ENCODE peak calls at places on chromosomes 13 and 19, in four cellular contexts. M is foreskin fibroblast, D is HFF-Myc, B is NT2/D1. X is an unnamed sample.

GRCh38 chr13:34294483-34295129 is 476.7 kb downstream of the RFC3 start:
- DNase-seq in M (no peak), D (no peak), B (no peak), X (no peak)

GRCh38 chr19:7177926-7178325 is 108.4 kb downstream of the ZNF557 start:
- DNase-seq in B (no peak), M (peak; percentile 13), D (no peak), X (no peak)

GRCh38 chr13:107348471-107348870 is 780.5 kb upstream of the ARGLU1 start:
- DNase-seq in D (no peak), B (no peak), M (no peak), X (no peak)

GRCh38 chr13:100881291-100881864 is 206.8 kb upstream of the TMTC4 start:
- DNase-seq in D (no peak), B (no peak), M (peak; percentile 71), X (no peak)

GRCh38 chr13:111011899-111012298 is 97.0 kb upstream of the ANKRD10 start:
- DNase-seq in M (peak; percentile 38), B (no peak), D (no peak), X (no peak)

GRCh38 chr19:7633619-7634018 is at the start of gene PCP2:
- DNase-seq in D (no peak), M (no peak), B (no peak), X (no peak)

GRCh38 chr13:91904597-91904996 is 506.2 kb downstream of the GPC5 start:
- DNase-seq in M (no peak), B (no peak), D (no peak), X (no peak)

GRCh38 chr13:40120781-40121180 is 465.3 kb downstream of the COG6 start:
- DNase-seq in B (no peak), D (no peak), M (no peak), X (no peak)

GRCh38 chr13:106105153-106105552 is 430.3 kb downstream of the EFNB2 start:
- DNase-seq in M (peak; percentile 60), B (no peak), D (no peak), X (no peak)

GRCh38 chr13:29434217-29434940 is 161.1 kb downstream of the SLC7A1 start:
- DNase-seq in D (no peak), M (no peak), B (no peak), X (no peak)

GRCh38 chr13:24147570-24147963 is 13.0 kb upstream of the SPATA13 start:
- DNase-seq in D (no peak), M (no peak), B (no peak), X (no peak)

DNA sequence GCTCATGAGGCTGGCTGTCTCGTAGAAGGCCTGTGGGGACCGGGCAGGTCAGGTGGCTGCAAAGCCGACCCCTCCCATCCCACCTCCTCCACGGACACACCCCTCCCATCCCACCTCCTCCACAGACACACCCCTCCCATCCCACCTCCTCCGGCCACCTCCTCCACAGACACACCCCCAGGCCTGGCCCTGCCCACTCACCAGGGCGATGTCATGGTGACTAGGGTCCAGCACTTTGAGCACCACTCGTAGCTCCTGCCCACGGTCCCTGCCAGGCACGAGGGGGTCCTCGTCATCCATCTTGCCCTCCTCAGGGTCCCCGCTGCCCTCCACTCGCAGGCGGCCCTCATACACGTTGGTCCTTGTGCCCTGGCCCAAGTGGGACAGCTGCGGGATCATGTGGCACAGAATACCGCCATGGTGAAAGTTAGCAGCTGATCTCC is 18.8 kb downstream of the TYK2 start:
- DNase-seq in D (no peak), M (no peak), B (no peak), X (no peak)
- H3K4me3 ChIP-seq in D (no peak overlapping the region), M (no peak overlapping the region), B (no peak overlapping the region), X (no peak overlapping the region)

GRCh38 chr13:109541081-109541480 is 245.3 kb downstream of the IRS2 start:
- DNase-seq in M (no peak), B (no peak), D (no peak), X (no peak)
- H3K4me3 ChIP-seq in M (no peak overlapping the region), B (no peak overlapping the region), D (no peak overlapping the region), X (no peak overlapping the region)

GRCh38 chr13:98141938-98142426 is 912 bp upstream of the FARP1 start:
- DNase-seq in D (no peak), M (no peak), B (no peak), X (no peak)
- H3K4me3 ChIP-seq in D (peak overlapping the region; percentile 45), M (peak overlapping the region; percentile 55), B (peak overlapping the region; percentile 50), X (peak overlapping the region; percentile 57)

DNA sequence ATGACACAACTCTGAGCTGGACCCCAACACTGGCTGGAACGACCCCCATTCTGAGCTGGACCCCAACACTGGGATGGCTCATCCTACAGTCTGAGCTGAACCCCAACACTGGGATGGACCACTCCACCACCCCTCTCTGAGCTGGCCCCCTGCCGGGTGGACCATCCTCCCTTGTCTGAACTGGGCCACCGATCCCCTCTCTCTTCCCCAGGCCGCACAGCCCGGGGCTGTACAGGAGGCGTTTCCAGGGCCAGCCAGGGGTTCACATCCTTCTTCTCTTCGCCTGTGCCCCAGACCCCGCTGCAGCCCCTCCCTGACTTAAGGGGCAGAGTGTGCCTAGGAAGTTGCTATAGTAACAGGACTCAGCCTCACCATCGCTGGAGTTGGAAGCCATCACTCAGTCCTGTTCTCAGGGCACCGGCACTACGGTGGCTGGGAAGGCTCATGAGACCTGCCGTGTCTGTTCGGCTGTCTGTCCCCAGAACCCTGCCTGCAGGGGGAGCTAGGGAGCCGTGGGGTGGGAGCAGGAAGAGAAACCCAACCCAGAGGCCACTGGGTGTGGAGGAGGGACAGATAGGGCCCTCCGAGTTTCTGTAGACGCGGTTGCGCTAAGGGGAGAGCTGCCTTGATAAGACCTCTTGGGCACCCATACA is 3.7 kb downstream of the PRKACA start:
- DNase-seq in M (no peak), B (no peak), D (no peak), X (no peak)
- H3K4me3 ChIP-seq in M (no peak overlapping the region), B (no peak overlapping the region), D (no peak overlapping the region), X (no peak overlapping the region)

DNA sequence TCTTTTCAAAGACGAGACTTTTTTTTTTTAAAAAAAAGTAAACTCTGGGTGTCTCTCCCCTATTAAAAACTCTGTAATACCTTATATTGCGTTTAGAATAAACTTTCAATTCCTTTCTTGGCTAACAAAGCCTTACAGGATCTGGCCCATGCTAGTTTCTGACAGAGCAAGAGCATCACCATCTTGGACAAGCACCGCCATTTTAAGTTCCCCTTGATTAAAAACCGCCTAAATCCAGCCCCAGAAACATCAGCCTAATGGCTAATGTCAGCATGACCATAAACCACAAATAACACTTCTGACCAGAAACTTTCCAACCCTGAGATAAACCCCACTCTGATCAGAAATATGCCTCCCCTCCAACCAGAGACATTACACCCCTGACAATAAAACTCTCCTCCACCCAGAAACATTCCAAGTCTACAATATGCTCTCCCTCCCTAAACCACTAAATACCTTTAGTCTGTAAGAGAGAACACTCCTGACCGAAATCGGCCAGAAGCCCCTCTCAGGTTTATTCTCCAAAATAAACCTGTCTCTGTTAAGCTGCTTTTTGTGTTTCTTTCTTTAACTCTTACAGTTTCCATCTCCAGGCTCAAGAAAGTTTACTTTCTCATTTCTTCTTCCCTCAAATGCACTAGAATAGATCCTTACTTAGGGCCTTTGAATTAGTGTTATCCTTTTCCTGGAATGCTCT is 1.6 kb upstream of the AKAP11 start:
- DNase-seq in D (no peak), M (no peak), B (no peak), X (no peak)
- H3K4me3 ChIP-seq in D (no peak overlapping the region), M (no peak overlapping the region), B (no peak overlapping the region), X (no peak overlapping the region)

DNA sequence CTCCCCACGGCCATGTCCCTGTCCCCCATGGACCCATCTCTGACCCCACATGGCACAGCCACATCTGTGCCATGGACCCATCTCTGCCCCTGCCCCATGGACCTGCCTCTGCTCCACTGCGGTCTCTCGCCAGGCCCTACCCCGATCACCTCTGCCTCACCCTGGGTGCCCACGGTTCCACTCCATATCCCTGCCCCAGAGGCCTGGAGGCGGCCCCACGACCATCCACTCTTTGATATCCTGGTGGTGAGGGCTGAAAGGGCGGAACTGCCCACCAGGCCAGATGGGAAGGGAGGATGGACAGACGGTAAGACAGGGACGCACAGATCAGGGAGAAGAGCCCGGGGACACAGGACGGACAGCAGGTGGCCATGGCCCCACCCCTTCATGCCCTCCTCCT is 327 bp downstream of the PTGER1 start:
- DNase-seq in M (no peak), D (no peak), B (no peak), X (no peak)
- H3K4me3 ChIP-seq in M (peak overlapping the region; percentile 38), D (peak overlapping the region; percentile 35), B (no peak overlapping the region), X (peak overlapping the region; percentile 16)

DNA sequence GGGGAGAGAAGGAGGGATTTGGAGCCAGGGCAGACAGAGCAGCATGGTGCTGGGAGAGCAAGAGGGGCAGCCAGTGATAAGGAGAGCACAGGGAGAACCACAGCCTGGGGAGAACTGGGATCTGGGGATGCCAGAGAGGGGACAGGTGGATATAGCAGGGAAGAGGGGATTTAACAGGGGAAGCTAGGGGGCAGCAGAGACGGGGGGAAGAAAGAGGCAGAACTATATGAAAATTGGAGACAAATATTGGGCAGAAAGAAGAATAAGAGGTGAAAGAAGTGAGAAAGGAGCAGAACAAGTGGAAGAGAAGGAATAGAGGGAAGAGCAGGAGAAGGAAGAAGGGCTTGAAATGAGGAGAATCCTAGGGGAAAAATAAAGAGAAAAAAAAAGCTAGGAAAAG is 6.5 kb upstream of the ZNF528 start:
- DNase-seq in M (no peak), B (no peak), D (no peak), X (no peak)
- H3K4me3 ChIP-seq in M (no peak overlapping the region), B (no peak overlapping the region), D (no peak overlapping the region), X (no peak overlapping the region)